ENCODE peak calls at places on chromosome 3, in five cellular contexts. G is cardiac muscle cell, U is AG04450, O is fibroblast of lung, T is H7. A is an unnamed sample. For H3K27me3, the result is how much of the 10 kb centered on the place peaks cover.

GRCh38 chr3:108079043-108079442 is 11.8 kb downstream of the CD47 start:
- DNase-seq in G (no peak), T (no peak), U (no peak), O (no peak), A (no peak)

GRCh38 chr3:27535809-27536392 is 51.7 kb upstream of the SLC4A7 start:
- DNase-seq in O (no peak), T (no peak), G (no peak), U (no peak), A (no peak)

GRCh38 chr3:33575313-33575712 is 135.1 kb upstream of the UBP1 start:
- DNase-seq in O (no peak), G (no peak), T (no peak), U (no peak), A (no peak)

GRCh38 chr3:182412066-182412465 is 381.2 kb upstream of the ATP11B start:
- DNase-seq in U (no peak), G (no peak), T (no peak), O (no peak), A (no peak)

GRCh38 chr3:177321819-177322218 is 124.5 kb upstream of the TBL1XR1 start:
- DNase-seq in O (no peak), G (no peak), T (no peak), U (no peak), A (no peak)

GRCh38 chr3:53219897-53220483 is 35.8 kb downstream of the TKT start:
- DNase-seq in O (peak), G (peak), T (peak), U (peak), A (peak)

GRCh38 chr3:73661262-73661661 is 36.5 kb upstream of the PDZRN3 start:
- DNase-seq in G (no peak), U (peak), O (peak), T (no peak), A (no peak)

GRCh38 chr3:42733501-42734262 is 31.1 kb upstream of the HHATL start:
- DNase-seq in O (no peak), U (no peak), G (no peak), T (peak), A (no peak)

GRCh38 chr3:43885908-43886618 is 195.3 kb downstream of the ABHD5 start:
- DNase-seq in T (no peak), U (no peak), O (no peak), G (no peak), A (no peak)

GRCh38 chr3:3683261-3683660 is 116.0 kb upstream of the LRRN1 start:
- DNase-seq in O (no peak), G (no peak), T (no peak), U (no peak), A (no peak)

GRCh38 chr3:69565316-69565715 is 173.9 kb upstream of the MITF start:
- DNase-seq in O (no peak), U (no peak), T (no peak), G (no peak), A (no peak)

GRCh38 chr3:169440926-169441325 is 222.6 kb downstream of the MECOM start:
- DNase-seq in U (no peak), T (no peak), G (no peak), O (no peak), A (no peak)

GRCh38 chr3:43247556-43248186 is 38.7 kb upstream of the SNRK start:
- DNase-seq in T (no peak), U (no peak), G (no peak), O (no peak), A (peak)

GRCh38 chr3:68057637-68058320 is 403.4 kb upstream of the SUCLG2 start:
- DNase-seq in G (no peak), O (no peak), T (no peak), U (no peak), A (no peak)

DNA sequence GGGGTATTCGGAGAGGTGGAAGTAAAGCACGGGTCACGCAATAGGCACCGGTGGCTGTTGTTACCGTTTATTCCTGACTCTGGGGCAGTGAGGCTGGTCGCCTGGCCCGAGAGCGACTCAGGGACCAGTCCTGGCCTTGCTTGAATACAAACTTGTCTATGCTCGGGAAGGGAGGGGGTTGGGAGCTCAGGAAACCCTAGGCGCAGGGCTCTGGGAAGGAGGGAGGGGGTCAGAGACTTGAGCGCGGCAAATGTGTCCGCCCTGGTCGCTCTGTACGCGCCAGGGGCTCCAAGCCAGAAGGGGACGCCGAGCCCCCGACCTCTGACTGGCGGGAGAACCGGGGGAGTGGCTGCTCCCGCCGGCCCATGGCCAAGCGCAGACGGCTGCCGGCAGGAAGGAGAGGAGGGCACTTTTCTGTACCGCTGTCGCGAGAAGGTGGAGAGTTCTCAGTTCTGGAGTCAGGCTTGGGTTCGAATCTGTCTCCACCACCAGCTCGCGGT is 1.5 kb downstream of the SPSB4 start:
- DNase-seq in O (no peak), G (peak), T (peak), U (no peak), A (no peak)
- H3K4me3 ChIP-seq in O (no peak), G (peak), T (peak), U (no peak), A (peak)

GRCh38 chr3:189789432-189789831 is 158.2 kb downstream of the TP63 start:
- DNase-seq in G (no peak), T (no peak), U (no peak), O (no peak), A (no peak)

GRCh38 chr3:189794518-189794917 is 163.3 kb downstream of the TP63 start:
- DNase-seq in O (no peak), T (no peak), U (no peak), G (no peak), A (peak)

GRCh38 chr3:189790658-189791057 is 159.5 kb downstream of the TP63 start:
- DNase-seq in U (no peak), T (no peak), O (no peak), G (no peak), A (no peak)

GRCh38 chr3:189787622-189788021 is 156.4 kb downstream of the TP63 start:
- DNase-seq in G (no peak), T (no peak), U (no peak), O (no peak), A (peak)

DNA sequence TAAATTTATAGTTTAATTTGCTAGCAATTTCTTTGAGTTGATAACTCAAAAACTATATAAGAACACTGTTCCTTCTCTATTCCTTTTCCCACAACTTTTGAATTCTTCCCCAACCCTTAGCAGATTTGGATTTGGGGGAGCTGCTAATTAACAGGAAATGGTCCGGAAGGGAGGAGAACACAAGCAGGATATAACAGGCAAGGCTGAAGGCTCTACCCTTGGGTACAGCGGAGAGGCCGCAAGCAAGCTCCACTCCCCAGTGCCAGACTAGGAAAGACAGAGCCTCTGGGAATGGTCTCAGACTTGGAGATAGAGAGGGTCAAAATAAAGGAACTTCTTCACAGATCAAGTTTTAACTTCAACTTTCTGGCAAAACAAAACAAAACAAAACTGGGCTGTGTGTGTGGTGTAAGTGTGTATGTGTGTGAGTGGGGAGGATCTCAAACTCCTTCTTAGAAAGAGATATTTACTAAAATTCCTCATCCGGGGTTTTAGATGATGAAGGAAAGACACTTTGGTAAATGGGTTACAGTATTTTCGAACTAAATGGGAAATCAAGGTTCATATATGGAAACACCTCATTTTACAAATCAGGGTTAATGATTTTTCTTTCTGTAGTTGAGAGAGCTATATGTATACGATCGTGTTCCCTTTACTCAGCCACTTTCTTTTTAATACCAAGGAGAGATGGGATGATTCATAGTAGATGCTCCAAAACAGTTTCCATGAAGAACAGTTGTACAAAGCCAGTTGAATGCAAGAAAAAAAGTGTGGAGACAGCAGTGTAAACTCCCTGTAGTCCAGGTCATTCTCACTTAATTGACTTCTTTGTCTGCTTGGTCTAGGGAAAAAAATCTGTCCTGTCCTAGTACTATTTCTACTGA is 161.1 kb downstream of the TP63 start:
- DNase-seq in U (no peak), O (no peak), T (no peak), G (no peak), A (peak)
- H3K27me3 ChIP-seq in U (under half), O (under half), T (under half), G (under half), A (under half)

GRCh38 chr3:123883111-123883510 is 1.0 kb downstream of the MYLK start:
- DNase-seq in G (no peak), O (no peak), U (no peak), T (no peak), A (no peak)

GRCh38 chr3:123883656-123884257 is 375 bp downstream of the MYLK start:
- DNase-seq in O (peak), T (peak), G (peak), U (no peak), A (peak)

GRCh38 chr3:123880998-123881561 is 3.1 kb downstream of the MYLK start:
- DNase-seq in T (peak), U (peak), G (peak), O (peak), A (peak)

GRCh38 chr3:123884258-123884831 is at the start of gene MYLK:
- DNase-seq in G (peak), T (peak), U (peak), O (peak), A (peak)

DNA sequence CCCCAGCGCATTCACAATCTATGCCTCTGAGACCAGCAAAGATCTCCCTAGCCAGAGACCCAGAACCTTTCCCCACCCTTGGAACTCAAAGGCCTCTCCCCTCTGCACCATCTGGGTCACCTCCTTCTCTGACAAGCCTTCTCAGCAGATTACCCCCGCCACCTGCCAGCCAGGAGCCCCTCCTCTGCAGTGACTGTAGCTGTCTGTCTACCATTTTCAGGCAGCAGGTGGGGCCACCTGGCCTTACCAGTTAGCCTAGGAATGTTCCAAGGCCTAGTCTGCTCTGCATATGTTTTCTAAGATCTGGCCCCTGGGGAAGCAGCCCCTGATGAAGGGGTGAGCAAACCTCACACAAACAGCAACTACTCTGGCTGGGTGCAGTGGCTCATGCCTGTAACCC is 2.4 kb downstream of the MYLK start:
- DNase-seq in O (no peak), U (no peak), T (peak), G (no peak), A (no peak)
- H3K4me3 ChIP-seq in O (peak), U (peak), T (no peak), G (no peak), A (no peak)

GRCh38 chr3:134028486-134029255 is 1.1 kb downstream of the SLCO2A1 start:
- DNase-seq in T (no peak), O (no peak), G (peak), U (no peak), A (no peak)
- H3K27me3 ChIP-seq in T (under half), O (under half), G (under half), U (under half), A (under half)

DNA sequence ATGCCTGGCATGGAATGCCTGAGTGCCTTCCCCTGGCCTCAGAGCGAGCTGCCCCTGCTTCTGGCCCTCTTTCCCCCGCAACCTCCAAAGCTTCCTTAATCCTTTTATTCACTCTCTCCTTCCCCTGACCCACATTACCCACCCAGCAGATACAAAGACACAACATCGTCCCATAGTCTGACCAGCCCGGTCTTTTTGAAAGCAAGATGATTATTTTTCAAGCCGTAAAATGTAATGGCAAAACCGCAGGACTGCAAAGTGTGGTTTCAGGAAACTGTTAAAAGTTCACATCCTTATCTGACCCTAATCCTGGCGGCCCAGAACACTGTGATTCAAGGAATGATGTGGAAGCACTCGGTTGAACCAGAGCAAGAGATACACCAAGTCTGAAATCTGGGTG is 78.4 kb upstream of the LRTM1 start:
- DNase-seq in T (peak), G (no peak), O (no peak), U (no peak), A (no peak)
- H3K4me3 ChIP-seq in T (no peak), G (no peak), O (no peak), U (no peak), A (no peak)

GRCh38 chr3:71815676-71816075 is 30.7 kb upstream of the PROK2 start:
- DNase-seq in G (no peak), T (no peak), O (no peak), U (no peak), A (no peak)

GRCh38 chr3:71813073-71813472 is 28.1 kb upstream of the PROK2 start:
- DNase-seq in T (no peak), U (no peak), G (no peak), O (no peak), A (no peak)

GRCh38 chr3:71816757-71817156 is 31.8 kb upstream of the PROK2 start:
- DNase-seq in T (no peak), G (no peak), U (no peak), O (no peak), A (no peak)

GRCh38 chr3:71816141-71816540 is 31.2 kb upstream of the PROK2 start:
- DNase-seq in G (peak), T (no peak), O (no peak), U (no peak), A (no peak)

GRCh38 chr3:71813704-71814103 is 28.8 kb upstream of the PROK2 start:
- DNase-seq in T (no peak), O (no peak), U (no peak), G (no peak), A (no peak)
- H3K27me3 ChIP-seq in T (under half), O (under half), U (under half), G (under half), A (under half)

GRCh38 chr3:13414040-13414729 is 5.9 kb downstream of the NUP210 start:
- DNase-seq in U (no peak), O (no peak), G (no peak), T (peak), A (no peak)
- H3K4me3 ChIP-seq in U (no peak), O (no peak), G (no peak), T (no peak), A (no peak)

GRCh38 chr3:124927454-124928079 is 7.0 kb downstream of the MUC13 start:
- DNase-seq in T (no peak), O (no peak), G (no peak), U (no peak), A (no peak)
- H3K27me3 ChIP-seq in T (under half), O (under half), G (under half), U (under half), A (under half)

A was measured in A673.